ENCODE peak calls at places on chromosomes 1 and 21, in four cellular contexts. One of them, this sample, is unnamed.

GRCh38 chr1:22338071-22338765 is 113.4 kb upstream of the ZBTB40 start:
- DNase-seq in body of pancreas: no peak
- DNase-seq in foreskin fibroblast: no peak
- DNase-seq in A549: no peak
- DNase-seq in this sample: no peak

GRCh38 chr1:116908266-116908665 is 1.4 kb upstream of the PTGFRN start:
- DNase-seq in body of pancreas: no peak
- DNase-seq in foreskin fibroblast: no peak
- DNase-seq in A549: no peak
- DNase-seq in this sample: no peak

GRCh38 chr1:110477041-110477440 is 26.1 kb downstream of the PROK1 start:
- DNase-seq in foreskin fibroblast: peak
- DNase-seq in A549: peak
- DNase-seq in body of pancreas: peak
- DNase-seq in this sample: peak

GRCh38 chr1:62235576-62235975 is 40.9 kb downstream of the L1TD1 start:
- DNase-seq in body of pancreas: no peak
- DNase-seq in foreskin fibroblast: no peak
- DNase-seq in A549: no peak
- DNase-seq in this sample: no peak

GRCh38 chr1:34984435-34985062 is 598 bp downstream of the TMEM35B start:
- DNase-seq in foreskin fibroblast: peak
- DNase-seq in A549: no peak
- DNase-seq in body of pancreas: peak
- DNase-seq in this sample: peak

GRCh38 chr21:43191971-43192370 is 23.2 kb downstream of the CRYAA start:
- DNase-seq in foreskin fibroblast: no peak
- DNase-seq in A549: no peak
- DNase-seq in body of pancreas: no peak
- DNase-seq in this sample: no peak

GRCh38 chr1:31574749-31575372 is 1.5 kb upstream of the TINAGL1 start:
- DNase-seq in body of pancreas: no peak
- DNase-seq in A549: no peak
- DNase-seq in foreskin fibroblast: no peak
- DNase-seq in this sample: peak

GRCh38 chr1:166080277-166080964 is 86.4 kb downstream of the FAM78B start:
- DNase-seq in foreskin fibroblast: no peak
- DNase-seq in body of pancreas: no peak
- DNase-seq in A549: no peak
- DNase-seq in this sample: no peak

GRCh38 chr1:148264374-148265276 is 112.5 kb upstream of the NBPF11 start:
- DNase-seq in A549: peak
- DNase-seq in body of pancreas: no peak
- DNase-seq in foreskin fibroblast: peak
- DNase-seq in this sample: peak

DNA sequence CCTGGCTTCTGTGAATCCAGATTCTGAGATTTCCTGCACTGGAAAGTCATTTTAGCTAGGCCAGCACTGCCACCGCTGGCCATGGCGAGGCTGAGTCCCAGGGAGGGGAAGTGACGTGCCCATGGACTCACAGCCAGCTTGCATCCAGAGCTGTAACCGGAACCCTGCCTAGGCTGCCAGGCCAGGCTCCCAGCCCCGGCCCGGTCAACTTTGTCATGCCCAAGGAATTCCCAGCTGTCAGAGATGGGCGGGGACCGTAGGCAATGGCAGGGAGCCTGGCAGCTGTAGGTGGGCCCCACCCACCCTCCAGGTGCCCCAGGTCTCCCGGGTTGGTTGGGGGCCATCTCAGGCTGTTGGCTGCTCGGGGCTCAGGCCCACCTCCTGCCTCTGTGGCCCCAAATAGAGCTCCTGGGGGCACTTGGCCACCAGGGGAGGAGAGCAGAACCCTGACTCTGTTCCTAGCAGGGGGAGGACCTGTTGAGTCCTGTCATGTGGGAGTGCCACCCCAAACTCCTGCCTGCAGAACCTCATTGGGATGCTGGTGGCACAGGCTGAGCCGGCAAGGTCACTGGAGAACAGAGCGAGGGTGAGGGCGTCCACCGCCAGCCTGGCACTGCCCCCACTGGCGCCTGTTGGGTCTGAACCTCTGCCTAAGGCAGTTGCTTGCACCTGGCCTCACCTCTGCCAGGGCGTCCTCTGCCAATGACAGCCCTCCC is 57.8 kb downstream of the FOXO6 start:
- DNase-seq in foreskin fibroblast: peak
- DNase-seq in body of pancreas: peak
- DNase-seq in A549: peak
- DNase-seq in this sample: peak
- TF ChIP-seq CTCF in foreskin fibroblast: no peak
- TF ChIP-seq CTCF in body of pancreas: no peak
- TF ChIP-seq CTCF in A549: no peak
- TF ChIP-seq CTCF in this sample: peak

GRCh38 chr1:8584316-8584715 is 233.1 kb downstream of the RERE start:
- DNase-seq in foreskin fibroblast: no peak
- DNase-seq in A549: no peak
- DNase-seq in body of pancreas: no peak
- DNase-seq in this sample: no peak

GRCh38 chr1:8586438-8586837 is 231.0 kb downstream of the RERE start:
- DNase-seq in A549: no peak
- DNase-seq in foreskin fibroblast: no peak
- DNase-seq in body of pancreas: no peak
- DNase-seq in this sample: peak

GRCh38 chr1:8590696-8591351 is 226.6 kb downstream of the RERE start:
- DNase-seq in body of pancreas: no peak
- DNase-seq in foreskin fibroblast: no peak
- DNase-seq in A549: no peak
- DNase-seq in this sample: no peak

GRCh38 chr1:8589571-8589970 is 227.9 kb downstream of the RERE start:
- DNase-seq in body of pancreas: no peak
- DNase-seq in foreskin fibroblast: no peak
- DNase-seq in A549: no peak
- DNase-seq in this sample: no peak

DNA sequence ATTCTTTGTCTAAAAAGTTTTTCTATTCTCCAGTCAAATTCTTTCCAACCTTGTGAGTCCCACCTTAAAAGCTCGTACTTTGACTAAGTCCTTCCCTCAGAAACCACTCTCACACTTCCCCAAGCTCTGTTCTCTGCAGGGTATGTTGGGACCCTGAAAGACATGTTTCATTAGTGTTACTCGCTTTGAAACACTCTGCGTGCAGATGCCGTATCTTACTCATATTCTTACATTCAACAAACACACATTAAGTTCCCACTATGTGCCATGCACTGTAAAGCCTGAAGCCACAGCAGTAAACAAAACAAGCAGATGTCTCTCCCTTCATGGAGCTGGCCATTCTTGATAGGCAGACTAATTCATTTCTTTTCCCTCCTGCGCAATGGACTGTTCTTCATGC is 229.7 kb downstream of the RERE start:
- DNase-seq in body of pancreas: no peak
- DNase-seq in foreskin fibroblast: no peak
- DNase-seq in A549: no peak
- DNase-seq in this sample: no peak
- TF ChIP-seq CTCF in body of pancreas: no peak
- TF ChIP-seq CTCF in foreskin fibroblast: no peak
- TF ChIP-seq CTCF in A549: no peak
- TF ChIP-seq CTCF in this sample: no peak

GRCh38 chr21:37658994-37659458 is 257.2 kb downstream of the KCNJ6 start:
- DNase-seq in foreskin fibroblast: peak
- DNase-seq in A549: peak
- DNase-seq in body of pancreas: peak
- DNase-seq in this sample: peak
- TF ChIP-seq CTCF in foreskin fibroblast: peak
- TF ChIP-seq CTCF in A549: no peak
- TF ChIP-seq CTCF in body of pancreas: peak
- TF ChIP-seq CTCF in this sample: peak

GRCh38 chr1:23367791-23368561 is 1.7 kb downstream of the ZNF436 start:
- DNase-seq in A549: peak
- DNase-seq in foreskin fibroblast: peak
- DNase-seq in body of pancreas: peak
- DNase-seq in this sample: peak
- TF ChIP-seq CTCF in A549: no peak
- TF ChIP-seq CTCF in foreskin fibroblast: no peak
- TF ChIP-seq CTCF in body of pancreas: no peak
- TF ChIP-seq CTCF in this sample: no peak

GRCh38 chr21:16193758-16194606 is 464.2 kb downstream of the USP25 start:
- DNase-seq in body of pancreas: peak
- DNase-seq in A549: peak
- DNase-seq in foreskin fibroblast: peak
- DNase-seq in this sample: peak
- TF ChIP-seq CTCF in body of pancreas: no peak
- TF ChIP-seq CTCF in A549: peak
- TF ChIP-seq CTCF in foreskin fibroblast: peak
- TF ChIP-seq CTCF in this sample: peak

DNA sequence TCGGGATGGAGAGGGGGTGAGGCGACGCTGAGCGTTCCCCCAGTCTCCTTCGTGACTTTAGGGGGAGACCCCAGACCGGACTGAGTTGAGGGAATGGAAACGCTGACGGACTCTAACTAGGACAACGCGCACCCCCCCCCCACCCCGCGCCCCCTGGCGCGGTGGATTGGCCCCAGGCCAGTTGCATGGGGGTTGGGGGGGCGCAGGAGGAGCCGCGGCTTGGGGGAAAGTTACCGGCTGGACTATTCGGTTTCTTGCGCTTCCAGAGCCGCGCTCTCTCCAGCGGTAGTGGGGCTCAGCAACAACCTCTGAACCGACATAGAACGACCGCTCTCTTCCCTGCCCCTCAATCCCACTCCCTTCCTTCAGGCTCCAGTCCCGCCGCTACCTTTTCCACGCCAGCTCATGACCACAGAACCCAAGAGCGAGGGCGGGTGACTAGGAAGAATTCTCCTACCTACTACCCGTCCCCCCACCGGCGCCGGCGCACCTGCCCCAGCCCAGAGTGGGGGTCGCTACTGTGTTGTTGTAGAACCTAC is 694 bp downstream of the ZBTB7B start:
- DNase-seq in A549: peak
- DNase-seq in foreskin fibroblast: no peak
- DNase-seq in body of pancreas: peak
- DNase-seq in this sample: peak
- TF ChIP-seq CTCF in A549: peak
- TF ChIP-seq CTCF in foreskin fibroblast: no peak
- TF ChIP-seq CTCF in body of pancreas: no peak
- TF ChIP-seq CTCF in this sample: no peak

GRCh38 chr1:178548108-178548507 is 35.2 kb downstream of the TEX35 start:
- DNase-seq in foreskin fibroblast: no peak
- DNase-seq in A549: no peak
- DNase-seq in body of pancreas: no peak
- DNase-seq in this sample: no peak
- TF ChIP-seq CTCF in foreskin fibroblast: no peak
- TF ChIP-seq CTCF in A549: no peak
- TF ChIP-seq CTCF in body of pancreas: no peak
- TF ChIP-seq CTCF in this sample: peak

DNA sequence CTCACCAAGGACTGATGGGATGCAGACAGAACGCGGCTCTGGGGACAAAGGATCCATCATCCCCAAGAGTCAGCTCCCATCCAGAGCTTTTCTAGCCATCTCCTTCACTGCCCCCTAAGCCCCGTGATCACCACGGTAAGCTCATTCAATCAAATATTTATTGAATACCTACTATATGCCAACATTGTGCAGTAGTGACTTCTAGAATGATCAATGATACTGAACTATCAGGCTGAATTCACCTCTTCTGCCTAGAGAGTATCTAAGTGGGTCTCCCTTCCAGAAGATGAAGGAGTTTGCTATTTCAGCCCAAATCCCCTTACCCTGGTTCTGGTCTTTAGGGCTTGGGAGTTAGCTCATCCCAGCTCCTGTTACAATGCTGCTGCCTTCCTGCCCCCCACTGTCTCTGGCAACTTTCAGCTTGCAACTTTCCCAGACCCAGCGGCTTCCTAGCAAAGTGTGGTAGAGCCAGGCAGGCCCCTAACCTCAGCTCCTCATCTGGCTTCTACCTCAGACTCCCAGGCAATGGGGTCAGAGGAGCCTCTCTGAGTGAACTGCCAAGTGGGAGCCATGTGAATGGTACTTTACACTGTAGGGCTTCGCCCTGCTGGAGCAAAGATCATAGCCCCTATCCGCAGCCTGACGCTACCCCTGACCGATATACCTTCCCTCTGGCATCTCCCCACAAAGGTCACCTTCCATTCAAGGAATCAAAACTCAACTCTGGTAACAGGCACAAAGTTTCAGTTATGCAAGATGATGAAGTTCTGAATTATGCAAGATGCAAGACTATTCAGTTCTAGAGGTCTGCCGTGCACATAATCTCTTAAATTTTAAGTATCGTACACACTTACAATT is 20.9 kb downstream of the TMEM53 start:
- DNase-seq in foreskin fibroblast: no peak
- DNase-seq in body of pancreas: no peak
- DNase-seq in A549: no peak
- DNase-seq in this sample: no peak
- TF ChIP-seq CTCF in foreskin fibroblast: no peak
- TF ChIP-seq CTCF in body of pancreas: no peak
- TF ChIP-seq CTCF in A549: no peak
- TF ChIP-seq CTCF in this sample: no peak

DNA sequence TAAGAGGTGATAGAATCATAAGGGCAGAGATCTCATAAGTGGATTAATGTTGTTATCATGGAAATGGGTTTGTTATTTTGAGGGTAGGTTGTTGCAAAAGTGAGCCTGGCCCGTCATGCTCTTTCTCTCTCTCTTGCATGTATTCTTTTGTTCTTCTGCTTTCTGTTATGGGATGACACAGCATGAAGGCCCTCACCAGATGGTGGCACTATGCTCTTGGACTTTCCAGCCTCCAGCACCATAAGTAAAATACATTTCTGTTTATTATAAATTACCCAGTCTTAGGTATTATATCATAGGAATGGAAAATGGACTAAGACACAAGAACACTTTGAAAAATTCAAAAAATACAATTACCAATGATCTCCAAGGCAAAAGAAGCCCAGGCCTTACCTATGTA is 676.1 kb downstream of the PTPRU start:
- DNase-seq in body of pancreas: no peak
- DNase-seq in A549: peak
- DNase-seq in foreskin fibroblast: peak
- DNase-seq in this sample: peak
- TF ChIP-seq CTCF in body of pancreas: no peak
- TF ChIP-seq CTCF in A549: peak
- TF ChIP-seq CTCF in foreskin fibroblast: peak
- TF ChIP-seq CTCF in this sample: no peak

GRCh38 chr1:224169876-224170275 is 13.2 kb upstream of the DEGS1 start:
- DNase-seq in foreskin fibroblast: no peak
- DNase-seq in A549: no peak
- DNase-seq in body of pancreas: no peak
- DNase-seq in this sample: no peak

GRCh38 chr1:224173523-224173922 is 9.5 kb upstream of the DEGS1 start:
- DNase-seq in body of pancreas: no peak
- DNase-seq in A549: no peak
- DNase-seq in foreskin fibroblast: no peak
- DNase-seq in this sample: peak

GRCh38 chr1:224168859-224169380 is 14.1 kb upstream of the DEGS1 start:
- DNase-seq in foreskin fibroblast: peak
- DNase-seq in body of pancreas: peak
- DNase-seq in A549: peak
- DNase-seq in this sample: peak

GRCh38 chr1:224172229-224172628 is 10.8 kb upstream of the DEGS1 start:
- DNase-seq in foreskin fibroblast: no peak
- DNase-seq in A549: no peak
- DNase-seq in body of pancreas: no peak
- DNase-seq in this sample: no peak

GRCh38 chr1:224170748-224171478 is 12.1 kb upstream of the DEGS1 start:
- DNase-seq in body of pancreas: peak
- DNase-seq in A549: peak
- DNase-seq in foreskin fibroblast: no peak
- DNase-seq in this sample: peak
- TF ChIP-seq CTCF in body of pancreas: peak
- TF ChIP-seq CTCF in A549: no peak
- TF ChIP-seq CTCF in foreskin fibroblast: peak
- TF ChIP-seq CTCF in this sample: peak